ENCODE peak calls at places on chromosomes 4 and X, in six cellular contexts. P is left cardiac atrium, S is germinal center, D is lower leg skin, B is NAMALWA, Z is right cardiac atrium. O is an unnamed sample.
A peak's percentile ranks its signal among the peaks of the same experiment; 100 is the strongest.

GRCh38 chrX:84907324-84907946 is 96.2 kb upstream of the APOOL start:
- DNase-seq in B (peak; percentile 24), S (no peak), Z (no peak), D (no peak), P (no peak), O (peak; percentile 0)

GRCh38 chr4:125433453-125433852 is 118.7 kb downstream of the FAT4 start:
- DNase-seq in Z (no peak), B (no peak), S (no peak), D (no peak), P (no peak), O (no peak)

GRCh38 chr4:138627096-138627495 is 384.9 kb upstream of the SLC7A11 start:
- DNase-seq in D (no peak), S (no peak), P (no peak), Z (no peak), B (no peak), O (no peak)

GRCh38 chr4:37812713-37813112 is 13.8 kb upstream of the PGM2 start:
- DNase-seq in Z (no peak), D (no peak), S (no peak), B (no peak), P (no peak), O (no peak)

GRCh38 chrX:150897371-150898319 is 823 bp downstream of the CD99L2 start:
- DNase-seq in S (peak; percentile 6), P (no peak), B (peak; percentile 40), D (peak; percentile 86), Z (no peak), O (peak; percentile 58)

GRCh38 chr4:76895619-76896018 is 2.3 kb downstream of the SOWAHB start:
- DNase-seq in P (no peak), B (no peak), D (no peak), S (no peak), Z (no peak), O (no peak)

GRCh38 chr4:82437285-82438005 is 7.1 kb downstream of the ENOPH1 start:
- DNase-seq in B (no peak), D (no peak), S (no peak), P (no peak), Z (no peak), O (no peak)

GRCh38 chr4:101271516-101271915 is 75.8 kb downstream of the PPP3CA start:
- DNase-seq in B (no peak), S (no peak), Z (no peak), P (no peak), D (no peak), O (no peak)

GRCh38 chr4:67575889-67576329 is 17.4 kb downstream of the STAP1 start:
- DNase-seq in S (no peak), D (no peak), B (no peak), P (no peak), Z (no peak), O (peak; percentile 51)

GRCh38 chr4:72348701-72349100 is 220.3 kb downstream of the ADAMTS3 start:
- DNase-seq in S (no peak), B (no peak), P (no peak), Z (no peak), D (no peak), O (no peak)

GRCh38 chrX:40922307-40922706 is 162.9 kb upstream of the USP9X start:
- DNase-seq in S (no peak), Z (no peak), B (peak; percentile 37), P (no peak), D (no peak), O (peak; percentile 44)

GRCh38 chrX:28582494-28582893 is 4.8 kb upstream of the IL1RAPL1 start:
- DNase-seq in Z (no peak), D (no peak), B (no peak), S (no peak), P (no peak), O (no peak)

GRCh38 chr4:159283697-159284492 is 181.0 kb downstream of the RAPGEF2 start:
- DNase-seq in B (no peak), P (no peak), S (no peak), D (no peak), Z (no peak), O (no peak)

GRCh38 chr4:97747945-97748344 is 395.3 kb downstream of the STPG2 start:
- DNase-seq in B (no peak), D (no peak), S (no peak), P (no peak), Z (no peak), O (no peak)

GRCh38 chrX:1535241-1536041 is 1.5 kb downstream of the P2RY8 start:
- DNase-seq in D (peak; percentile 81), S (peak; percentile 49), B (peak; percentile 64), Z (no peak), P (no peak), O (peak; percentile 80)

GRCh38 chr4:77434299-77435092 is 171.1 kb upstream of the CXCL13 start:
- DNase-seq in D (no peak), Z (peak; percentile 34), B (no peak), S (no peak), P (peak; percentile 43), O (no peak)

GRCh38 chr4:181971411-181971810 is 271.8 kb upstream of the TENM3 start:
- DNase-seq in S (no peak), P (no peak), Z (no peak), B (peak; percentile 30), D (no peak), O (no peak)

GRCh38 chrX:54479471-54480122 is 16.4 kb downstream of the FGD1 start:
- DNase-seq in S (no peak), P (no peak), Z (no peak), D (no peak), B (peak; percentile 66), O (peak; percentile 82)

GRCh38 chr4:155582971-155583437 is 83.6 kb upstream of the GUCY1A1 start:
- DNase-seq in S (no peak), P (no peak), B (no peak), D (no peak), Z (no peak), O (no peak)

GRCh38 chr4:27081675-27082579 is 221.3 kb downstream of the STIM2 start:
- DNase-seq in Z (no peak), B (no peak), P (no peak), S (no peak), D (peak; percentile 32), O (no peak)

GRCh38 chr4:20318899-20319291 is 67.2 kb downstream of the SLIT2 start:
- DNase-seq in B (no peak), S (no peak), P (no peak), Z (no peak), D (no peak), O (no peak)

GRCh38 chrX:108359811-108360602 is 78.2 kb downstream of the COL4A6 start:
- DNase-seq in Z (no peak), S (no peak), D (no peak), P (no peak), B (no peak), O (no peak)

GRCh38 chrX:30821116-30821515 is 67.9 kb downstream of the TAB3 start:
- DNase-seq in Z (no peak), B (peak; percentile 4), D (no peak), S (no peak), P (no peak), O (peak; percentile 8)

GRCh38 chr4:38523524-38524448 is 140.2 kb upstream of the KLF3 start:
- DNase-seq in P (no peak), D (no peak), Z (peak; percentile 14), S (peak; percentile 10), B (no peak), O (no peak)

GRCh38 chr4:128451270-128451905 is 163.8 kb upstream of the PGRMC2 start:
- DNase-seq in P (no peak), Z (no peak), S (no peak), B (no peak), D (no peak), O (no peak)

GRCh38 chr4:15035152-15035551 is 32.9 kb downstream of the CPEB2 start:
- DNase-seq in D (no peak), S (no peak), Z (no peak), B (no peak), P (no peak), O (no peak)

GRCh38 chr4:169440446-169440845 is 169.7 kb upstream of the SH3RF1 start:
- DNase-seq in P (no peak), S (peak; percentile 2), B (no peak), D (no peak), Z (no peak), O (no peak)

GRCh38 chr4:184825394-184826314 is at the start of gene ACSL1:
- DNase-seq in S (peak; percentile 94), P (peak; percentile 89), D (peak; percentile 93), Z (peak; percentile 89), B (peak; percentile 77), O (peak; percentile 85)

GRCh38 chrX:10484683-10485247 is 135.6 kb downstream of the MID1 start:
- DNase-seq in P (no peak), S (no peak), B (no peak), D (no peak), Z (no peak), O (no peak)

GRCh38 chr4:93687304-93687703 is 141.2 kb upstream of the ATOH1 start:
- DNase-seq in P (no peak), Z (no peak), B (no peak), S (no peak), D (no peak), O (no peak)

GRCh38 chrX:103779156-103779555 is 2.5 kb downstream of the PLP1 start:
- DNase-seq in B (no peak), Z (peak; percentile 26), D (no peak), P (no peak), S (no peak), O (no peak)

GRCh38 chrX:3271485-3272186 is 74.8 kb downstream of the MXRA5 start:
- DNase-seq in P (no peak), B (no peak), D (no peak), S (no peak), Z (no peak), O (no peak)

GRCh38 chr4:6474053-6474568 is 1.7 kb upstream of the PPP2R2C start:
- DNase-seq in P (no peak), D (peak; percentile 77), S (no peak), Z (no peak), B (peak; percentile 25), O (no peak)

GRCh38 chr4:91427171-91427570 is 876.6 kb upstream of the GRID2 start:
- DNase-seq in P (no peak), D (no peak), B (no peak), S (no peak), Z (no peak), O (no peak)

GRCh38 chr4:137124278-137124932 is 407.9 kb downstream of the PCDH18 start:
- DNase-seq in P (no peak), B (peak; percentile 54), D (no peak), Z (no peak), S (no peak), O (peak; percentile 25)

GRCh38 chrX:40090050-40090804 is 7.5 kb downstream of the BCOR start:
- DNase-seq in Z (peak; percentile 58), B (no peak), D (no peak), P (peak; percentile 63), S (no peak), O (peak; percentile 27)

GRCh38 chrX:139559383-139560042 is 29.0 kb downstream of the F9 start:
- DNase-seq in B (peak; percentile 71), S (peak; percentile 4), Z (no peak), D (no peak), P (no peak), O (peak; percentile 76)

GRCh38 chrX:13077168-13077567 is 32.7 kb upstream of the FAM9C start:
- DNase-seq in D (no peak), B (no peak), Z (no peak), S (no peak), P (no peak), O (peak; percentile 32)

O was measured in OCI-LY7.